ENCODE peak calls at places on chromosomes 2 and 18, in nine cellular contexts. J, L, I, C, B, O, Q, X and W are unnamed samples. For H3K36me3, the result is how much of the 10 kb centered on the place peaks cover.

GRCh38 chr2:133266926-133267590 is 301.2 kb downstream of the NCKAP5 start:
- DNase-seq in J (no peak), L (peak), I (no peak), C (no peak), B (no peak), O (no peak), Q (no peak), X (no peak), W (no peak)

GRCh38 chr18:3261393-3262233 is at the start of gene MYL12B:
- DNase-seq in J (peak), L (peak), I (peak), C (peak), B (peak), O (peak), Q (peak), X (peak), W (no peak)

GRCh38 chr2:107418713-107419112 is 408.0 kb upstream of the RGPD4 start:
- DNase-seq in J (no peak), L (peak), I (no peak), C (no peak), B (no peak), O (no peak), Q (no peak), X (no peak), W (no peak)

GRCh38 chr2:240149943-240150784 is 9.7 kb upstream of the OTOS start:
- DNase-seq in J (no peak), L (peak), I (no peak), C (no peak), B (peak), O (peak), Q (no peak), X (no peak), W (no peak)

GRCh38 chr2:175567435-175568061 is 386.0 kb upstream of the ATP5MC3 start:
- DNase-seq in J (no peak), L (no peak), I (no peak), C (no peak), B (no peak), O (no peak), Q (no peak), X (no peak), W (no peak)

GRCh38 chr2:36462311-36462710 is 106.7 kb downstream of the CRIM1 start:
- DNase-seq in J (no peak), L (no peak), I (no peak), C (no peak), B (no peak), O (no peak), Q (no peak), X (no peak), W (peak)

GRCh38 chr18:50853863-50854271 is 25.1 kb upstream of the ME2 start:
- DNase-seq in J (no peak), L (no peak), I (no peak), C (peak), B (peak), O (peak), Q (no peak), X (no peak), W (peak)

GRCh38 chr2:157302492-157303099 is 23.0 kb downstream of the ERMN start:
- DNase-seq in J (no peak), L (no peak), I (no peak), C (no peak), B (peak), O (no peak), Q (no peak), X (peak), W (no peak)

GRCh38 chr18:62085766-62086165 is 101.1 kb downstream of the PIGN start:
- DNase-seq in J (no peak), L (no peak), I (no peak), C (no peak), B (no peak), O (no peak), Q (no peak), X (no peak), W (no peak)

GRCh38 chr18:55875330-55875933 is 287.4 kb upstream of the TCF4 start:
- DNase-seq in J (no peak), L (peak), I (no peak), C (no peak), B (no peak), O (no peak), Q (no peak), X (no peak), W (no peak)

GRCh38 chr2:75064691-75065396 is 106.4 kb downstream of the POLE4 start:
- DNase-seq in J (no peak), L (peak), I (peak), C (peak), B (peak), O (peak), Q (peak), X (peak), W (peak)

GRCh38 chr2:16709769-16710168 is 44.1 kb upstream of the CYRIA start:
- DNase-seq in J (no peak), L (no peak), I (no peak), C (no peak), B (no peak), O (no peak), Q (no peak), X (no peak), W (no peak)

GRCh38 chr2:61090386-61090921 is 24.8 kb downstream of the SANBR start:
- DNase-seq in J (no peak), L (no peak), I (no peak), C (no peak), B (peak), O (no peak), Q (no peak), X (no peak), W (no peak)

GRCh38 chr2:41965173-41965875 is 82.5 kb upstream of the PKDCC start:
- DNase-seq in J (no peak), L (no peak), I (no peak), C (no peak), B (no peak), O (no peak), Q (no peak), X (no peak), W (no peak)

GRCh38 chr2:42542871-42543270 is 25.6 kb upstream of the MTA3 start:
- DNase-seq in J (no peak), L (no peak), I (no peak), C (no peak), B (no peak), O (no peak), Q (no peak), X (no peak), W (no peak)

GRCh38 chr2:171390941-171391516 is 42.8 kb downstream of the METTL8 start:
- DNase-seq in J (no peak), L (no peak), I (no peak), C (no peak), B (peak), O (no peak), Q (no peak), X (no peak), W (peak)

GRCh38 chr2:117957616-117958015 is 56.3 kb downstream of the CCDC93 start:
- DNase-seq in J (no peak), L (no peak), I (no peak), C (no peak), B (no peak), O (no peak), Q (no peak), X (no peak), W (no peak)

GRCh38 chr2:242019344-242019743 is 149.8 kb downstream of the RTP5 start:
- DNase-seq in J (no peak), L (no peak), I (no peak), C (peak), B (no peak), O (no peak), Q (peak), X (no peak), W (no peak)

GRCh38 chr2:67437132-67437531 is 40.0 kb downstream of the ETAA1 start:
- DNase-seq in J (no peak), L (no peak), I (no peak), C (no peak), B (peak), O (no peak), Q (no peak), X (no peak), W (no peak)

GRCh38 chr2:65142515-65142914 is 12.6 kb upstream of the RAB1A start:
- DNase-seq in J (no peak), L (no peak), I (no peak), C (no peak), B (no peak), O (no peak), Q (no peak), X (no peak), W (no peak)

GRCh38 chr18:50967714-50968661 is at the start of gene ELAC1:
- DNase-seq in J (peak), L (peak), I (peak), C (peak), B (peak), O (peak), Q (peak), X (peak), W (no peak)

GRCh38 chr2:67076265-67076664 is 320.9 kb upstream of the ETAA1 start:
- DNase-seq in J (no peak), L (no peak), I (no peak), C (no peak), B (no peak), O (no peak), Q (no peak), X (no peak), W (no peak)

GRCh38 chr2:219912530-219912929 is 285.1 kb downstream of the SLC4A3 start:
- DNase-seq in J (no peak), L (no peak), I (no peak), C (peak), B (peak), O (no peak), Q (no peak), X (no peak), W (peak)

GRCh38 chr2:26993768-26994167 is 23.3 kb downstream of the MAPRE3 start:
- DNase-seq in J (no peak), L (no peak), I (no peak), C (no peak), B (no peak), O (no peak), Q (no peak), X (no peak), W (no peak)

GRCh38 chr2:237705225-237705524 is 77.8 kb downstream of the LRRFIP1 start:
- DNase-seq in J (no peak), L (no peak), I (no peak), C (no peak), B (peak), O (no peak), Q (no peak), X (no peak), W (no peak)

GRCh38 chr2:142825861-142826260 is 51.6 kb upstream of the KYNU start:
- DNase-seq in J (no peak), L (no peak), I (no peak), C (no peak), B (peak), O (no peak), Q (no peak), X (no peak), W (no peak)

GRCh38 chr2:240968731-240969624 is 29.4 kb upstream of the SNED1 start:
- DNase-seq in J (no peak), L (peak), I (no peak), C (no peak), B (no peak), O (no peak), Q (peak), X (no peak), W (no peak)

GRCh38 chr2:242035858-242036652 is 166.5 kb downstream of the RTP5 start:
- DNase-seq in J (no peak), L (no peak), I (no peak), C (peak), B (no peak), O (no peak), Q (peak), X (no peak), W (no peak)

GRCh38 chr2:236568068-236568921 is 1.3 kb upstream of the ACKR3 start:
- DNase-seq in J (no peak), L (peak), I (no peak), C (peak), B (no peak), O (peak), Q (peak), X (no peak), W (no peak)

GRCh38 chr2:55843992-55844345 is 79.6 kb downstream of the EFEMP1 start:
- DNase-seq in J (no peak), L (no peak), I (no peak), C (no peak), B (no peak), O (no peak), Q (no peak), X (no peak), W (no peak)

GRCh38 chr2:167689444-167689843 is 558.0 kb downstream of the STK39 start:
- DNase-seq in J (no peak), L (no peak), I (peak), C (no peak), B (no peak), O (no peak), Q (no peak), X (no peak), W (no peak)

GRCh38 chr2:240703417-240704341 is 12.0 kb downstream of the AQP12A start:
- DNase-seq in J (no peak), L (peak), I (no peak), C (no peak), B (no peak), O (no peak), Q (no peak), X (no peak), W (no peak)

GRCh38 chr2:43131051-43131889 is 95.1 kb downstream of the ZFP36L2 start:
- DNase-seq in J (peak), L (peak), I (peak), C (peak), B (peak), O (peak), Q (peak), X (peak), W (peak)

GRCh38 chr2:239745790-239746308 is 279.3 kb downstream of the NDUFA10 start:
- DNase-seq in J (no peak), L (no peak), I (no peak), C (no peak), B (no peak), O (no peak), Q (no peak), X (no peak), W (no peak)

GRCh38 chr2:201644001-201644400 is 698 bp upstream of the TMEM237 start:
- DNase-seq in J (no peak), L (no peak), I (no peak), C (peak), B (peak), O (no peak), Q (no peak), X (no peak), W (no peak)

GRCh38 chr2:119888673-119889072 is 124.2 kb upstream of the EPB41L5 start:
- DNase-seq in J (no peak), L (no peak), I (no peak), C (no peak), B (peak), O (no peak), Q (no peak), X (no peak), W (no peak)

GRCh38 chr2:88010136-88010535 is 6.2 kb downstream of the RNU2-63P start:
- DNase-seq in J (no peak), L (no peak), I (no peak), C (no peak), B (no peak), O (no peak), Q (no peak), X (no peak), W (no peak)

GRCh38 chr18:76462326-76462694 is 32.7 kb downstream of the ZNF516 start:
- DNase-seq in J (no peak), L (no peak), I (no peak), C (no peak), B (no peak), O (no peak), Q (no peak), X (no peak), W (no peak)

GRCh38 chr18:76416935-76417334 is 78.1 kb downstream of the ZNF516 start:
- DNase-seq in J (no peak), L (no peak), I (no peak), C (no peak), B (peak), O (no peak), Q (no peak), X (no peak), W (no peak)

GRCh38 chr2:8589721-8590120 is 92.1 kb upstream of the ID2 start:
- DNase-seq in J (no peak), L (no peak), I (no peak), C (no peak), B (no peak), O (no peak), Q (no peak), X (no peak), W (no peak)

DNA sequence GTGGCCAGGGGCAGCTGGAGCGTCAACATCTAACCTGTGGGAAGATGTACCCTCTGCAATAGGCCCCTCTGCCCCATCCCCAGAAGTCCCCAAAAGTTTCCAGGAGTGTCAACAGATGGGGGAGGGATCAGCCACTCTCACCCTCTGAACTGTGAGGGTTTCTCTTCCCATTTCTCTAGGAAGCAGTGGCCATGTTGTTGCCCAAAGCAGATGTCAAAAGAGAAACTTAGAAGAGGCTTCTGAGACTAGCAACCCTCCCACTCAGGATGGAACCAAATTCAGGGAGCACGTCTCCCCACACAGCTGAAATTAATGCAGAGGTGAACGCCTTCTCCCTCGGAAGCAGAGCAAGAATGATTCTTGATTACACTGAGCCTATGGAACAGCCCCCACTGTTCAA is 70.3 kb downstream of the ARL4C start:
- DNase-seq in J (no peak), L (no peak), I (no peak), C (no peak), B (no peak), O (no peak), Q (no peak), X (no peak), W (no peak)
- TF ChIP-seq CTCF in J (no peak), L (no peak), I (no peak), C (no peak), B (no peak), O (no peak), Q (no peak), X (no peak), W (no peak)

GRCh38 chr2:159714586-159714930 is 2.3 kb downstream of the MARCHF7 start:
- DNase-seq in J (no peak), L (no peak), I (no peak), C (no peak), B (no peak), O (no peak), Q (no peak), X (no peak), W (no peak)
- H3K4me3 ChIP-seq in J (peak), L (peak), I (peak), C (no peak), B (peak), O (no peak), Q (peak), X (peak), W (no peak)

DNA sequence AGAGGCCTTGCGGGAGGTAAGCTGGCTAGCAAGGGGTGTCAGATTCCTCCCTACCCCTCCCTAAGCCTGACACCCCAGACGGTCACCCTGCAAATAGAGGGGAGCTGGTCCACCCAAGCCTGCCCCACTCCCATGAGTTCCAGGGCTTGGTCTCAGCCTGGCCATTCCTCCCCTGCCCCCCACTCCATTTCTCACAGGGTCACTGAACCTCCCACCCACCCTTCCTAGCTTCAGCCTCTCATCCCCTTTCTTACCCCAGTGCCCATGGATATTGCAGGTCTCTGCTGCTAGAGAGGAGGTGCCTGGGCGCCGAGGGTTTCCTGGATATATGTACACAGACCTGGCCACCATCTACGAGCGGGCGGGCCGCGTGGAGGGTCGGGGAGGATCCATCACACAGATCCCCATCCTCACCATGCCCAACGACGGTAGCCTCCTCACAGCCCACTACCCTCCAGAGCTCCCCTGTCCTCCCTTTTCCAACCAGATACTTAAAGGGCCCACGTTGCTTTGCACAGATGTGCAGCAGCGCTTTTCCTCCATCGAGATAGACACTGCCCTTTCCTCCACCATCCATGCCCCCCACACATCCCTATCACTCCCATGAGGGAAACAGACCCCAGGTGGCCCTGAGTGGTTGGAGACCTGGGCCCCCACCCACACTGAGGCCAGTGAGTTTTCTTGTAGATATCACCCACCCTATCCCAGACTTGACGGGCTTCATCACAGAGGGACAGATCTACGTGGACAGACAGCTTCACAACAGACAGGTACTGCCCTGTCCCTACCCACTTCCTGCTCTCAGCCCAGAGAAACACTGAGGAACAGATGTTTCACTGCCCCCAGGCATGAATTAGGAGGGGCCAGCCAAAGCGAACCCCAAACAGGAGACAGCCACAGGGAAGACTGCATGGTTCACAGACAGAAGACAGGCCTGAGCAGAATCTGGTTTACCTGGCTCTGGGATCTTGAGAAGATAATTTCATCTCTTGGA is 15.2 kb upstream of the ANKRD53 start:
- DNase-seq in J (no peak), L (no peak), I (no peak), C (no peak), B (no peak), O (peak), Q (peak), X (no peak), W (no peak)
- H3K36me3 ChIP-seq in J (under half), L (under half), I (under half), C (under half), B (under half), O (under half), Q (under half), X (under half), W (under half)

GRCh38 chr18:668263-668662 is 10.8 kb downstream of the TYMS start:
- DNase-seq in J (no peak), L (no peak), I (no peak), C (no peak), B (no peak), O (no peak), Q (no peak), X (no peak), W (no peak)

GRCh38 chr18:662197-662596 is 4.7 kb downstream of the TYMS start:
- DNase-seq in J (no peak), L (no peak), I (no peak), C (no peak), B (no peak), O (no peak), Q (no peak), X (no peak), W (no peak)

GRCh38 chr18:669077-669476 is 11.6 kb downstream of the TYMS start:
- DNase-seq in J (no peak), L (no peak), I (no peak), C (no peak), B (no peak), O (no peak), Q (no peak), X (no peak), W (no peak)

GRCh38 chr18:666628-667027 is 9.2 kb downstream of the TYMS start:
- DNase-seq in J (no peak), L (no peak), I (no peak), C (no peak), B (no peak), O (no peak), Q (no peak), X (no peak), W (no peak)

DNA sequence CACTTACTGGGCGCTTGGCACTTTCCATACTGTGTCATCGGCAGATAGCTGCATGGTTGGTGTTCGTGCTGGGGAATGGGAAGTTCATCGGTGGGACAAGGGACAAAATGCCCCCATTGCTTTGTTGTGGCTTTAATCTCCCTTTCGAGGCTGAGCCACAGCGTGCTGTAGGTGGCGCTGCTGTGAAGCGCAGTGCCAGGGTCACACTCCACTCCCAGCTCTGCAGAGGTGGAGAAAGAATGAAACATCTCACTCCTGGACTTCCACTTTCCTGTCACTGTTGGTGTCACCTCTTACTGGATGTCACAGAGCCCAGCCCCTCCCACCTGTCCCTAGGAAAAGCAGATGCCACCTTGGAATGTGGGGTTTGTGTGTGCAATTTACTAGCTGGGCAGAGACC is 8.7 kb downstream of the TYMS start:
- DNase-seq in J (no peak), L (no peak), I (no peak), C (no peak), B (no peak), O (no peak), Q (no peak), X (no peak), W (no peak)
- TF ChIP-seq CTCF in J (no peak), L (no peak), I (no peak), C (no peak), B (peak), O (no peak), Q (no peak), X (no peak), W (peak)

GRCh38 chr18:5894215-5894612 is 1.1 kb downstream of the TMEM200C start:
- DNase-seq in J (no peak), L (no peak), I (no peak), C (no peak), B (no peak), O (no peak), Q (no peak), X (no peak), W (no peak)
- H3K4me3 ChIP-seq in J (peak), L (peak), I (peak), C (peak), B (no peak), O (no peak), Q (peak), X (no peak), W (peak)